ENCODE peak calls at places on chromosomes 6 and 20, in four cellular contexts. One of them, this sample, is unnamed.

GRCh38 chr6:68728124-68728523 is 93.0 kb downstream of the ADGRB3 start:
- DNase-seq in GM12878: no peak
- DNase-seq in K562: no peak
- DNase-seq in HepG2: no peak
- DNase-seq in this sample: no peak

GRCh38 chr6:93120154-93120742 is 299.1 kb downstream of the EPHA7 start:
- DNase-seq in HepG2: no peak
- DNase-seq in GM12878: no peak
- DNase-seq in K562: no peak
- DNase-seq in this sample: no peak

GRCh38 chr6:19380287-19380686 is 456.9 kb upstream of the ID4 start:
- DNase-seq in GM12878: no peak
- DNase-seq in HepG2: no peak
- DNase-seq in K562: no peak
- DNase-seq in this sample: no peak

GRCh38 chr20:18739785-18740184 is 73.8 kb upstream of the SCP2D1 start:
- DNase-seq in GM12878: no peak
- DNase-seq in HepG2: no peak
- DNase-seq in K562: peak
- DNase-seq in this sample: peak

GRCh38 chr6:106966671-106967522 is 7.6 kb downstream of the CD24 start:
- DNase-seq in K562: no peak
- DNase-seq in HepG2: no peak
- DNase-seq in GM12878: no peak
- DNase-seq in this sample: no peak

GRCh38 chr6:32883789-32884188 is 29.8 kb downstream of the PSMB9 start:
- DNase-seq in K562: no peak
- DNase-seq in HepG2: no peak
- DNase-seq in GM12878: no peak
- DNase-seq in this sample: no peak

GRCh38 chr20:23127506-23128279 is 41.6 kb upstream of the CD93 start:
- DNase-seq in HepG2: no peak
- DNase-seq in GM12878: no peak
- DNase-seq in K562: no peak
- DNase-seq in this sample: no peak

GRCh38 chr20:40536866-40537265 is 152.2 kb downstream of the MAFB start:
- DNase-seq in GM12878: no peak
- DNase-seq in HepG2: no peak
- DNase-seq in K562: no peak
- DNase-seq in this sample: no peak

GRCh38 chr6:54846857-54847721 is 518 bp downstream of the FAM83B start:
- DNase-seq in K562: no peak
- DNase-seq in GM12878: no peak
- DNase-seq in HepG2: no peak
- DNase-seq in this sample: peak

GRCh38 chr20:62651285-62652021 is 9.2 kb downstream of the SLCO4A1 start:
- DNase-seq in K562: peak
- DNase-seq in HepG2: no peak
- DNase-seq in GM12878: peak
- DNase-seq in this sample: no peak

GRCh38 chr6:149910721-149911151 is 12.2 kb downstream of the RAET1G start:
- DNase-seq in GM12878: no peak
- DNase-seq in HepG2: no peak
- DNase-seq in K562: no peak
- DNase-seq in this sample: no peak

GRCh38 chr6:131182991-131183425 is 47.7 kb downstream of the AKAP7 start:
- DNase-seq in HepG2: peak
- DNase-seq in GM12878: no peak
- DNase-seq in K562: peak
- DNase-seq in this sample: no peak

GRCh38 chr20:17059465-17059864 is 167.4 kb upstream of the PCSK2 start:
- DNase-seq in GM12878: no peak
- DNase-seq in K562: no peak
- DNase-seq in HepG2: no peak
- DNase-seq in this sample: no peak

GRCh38 chr6:151071295-151071694 is 168.5 kb upstream of the AKAP12 start:
- DNase-seq in HepG2: peak
- DNase-seq in K562: no peak
- DNase-seq in GM12878: no peak
- DNase-seq in this sample: no peak

GRCh38 chr20:37365760-37366638 is 20.1 kb downstream of the SRC start:
- DNase-seq in HepG2: no peak
- DNase-seq in K562: no peak
- DNase-seq in GM12878: peak
- DNase-seq in this sample: no peak

GRCh38 chr20:32672315-32672981 is 1.3 kb downstream of the C20orf203 start:
- DNase-seq in GM12878: no peak
- DNase-seq in HepG2: no peak
- DNase-seq in K562: peak
- DNase-seq in this sample: no peak

GRCh38 chr6:158715330-158716311 is 65.8 kb downstream of the SYTL3 start:
- DNase-seq in HepG2: no peak
- DNase-seq in GM12878: no peak
- DNase-seq in K562: no peak
- DNase-seq in this sample: no peak

GRCh38 chr6:98382246-98382645 is 452.1 kb upstream of the POU3F2 start:
- DNase-seq in GM12878: no peak
- DNase-seq in HepG2: no peak
- DNase-seq in K562: no peak
- DNase-seq in this sample: no peak

GRCh38 chr20:51700809-51701285 is 67.3 kb downstream of the ATP9A start:
- DNase-seq in HepG2: peak
- DNase-seq in K562: peak
- DNase-seq in GM12878: no peak
- DNase-seq in this sample: peak

GRCh38 chr6:107653183-107653580 is 163.3 kb downstream of the SOBP start:
- DNase-seq in K562: peak
- DNase-seq in GM12878: no peak
- DNase-seq in HepG2: no peak
- DNase-seq in this sample: no peak

GRCh38 chr6:25487012-25487411 is 165.0 kb upstream of the SCGN start:
- DNase-seq in K562: no peak
- DNase-seq in GM12878: no peak
- DNase-seq in HepG2: no peak
- DNase-seq in this sample: no peak

GRCh38 chr6:159727717-159728440 is 573 bp downstream of the WTAP start:
- DNase-seq in K562: no peak
- DNase-seq in HepG2: peak
- DNase-seq in GM12878: no peak
- DNase-seq in this sample: peak

GRCh38 chr6:11785953-11786579 is 7.5 kb upstream of the ADTRP start:
- DNase-seq in GM12878: peak
- DNase-seq in K562: peak
- DNase-seq in HepG2: no peak
- DNase-seq in this sample: no peak

GRCh38 chr6:31971279-31971992 is 502 bp downstream of the DXO start:
- DNase-seq in K562: peak
- DNase-seq in GM12878: no peak
- DNase-seq in HepG2: no peak
- DNase-seq in this sample: no peak

GRCh38 chr6:28446818-28447511 is 3.7 kb upstream of the ZSCAN23 start:
- DNase-seq in K562: no peak
- DNase-seq in HepG2: no peak
- DNase-seq in GM12878: no peak
- DNase-seq in this sample: peak

GRCh38 chr20:46359233-46359751 is 47.1 kb downstream of the ELMO2 start:
- DNase-seq in HepG2: no peak
- DNase-seq in GM12878: peak
- DNase-seq in K562: no peak
- DNase-seq in this sample: no peak

GRCh38 chr20:47127986-47128385 is 228.5 kb downstream of the ZMYND8 start:
- DNase-seq in HepG2: no peak
- DNase-seq in GM12878: no peak
- DNase-seq in K562: no peak
- DNase-seq in this sample: no peak

GRCh38 chr20:32112862-32113261 is 3.3 kb downstream of the TM9SF4 start:
- DNase-seq in K562: peak
- DNase-seq in HepG2: no peak
- DNase-seq in GM12878: no peak
- DNase-seq in this sample: no peak

GRCh38 chr20:32650545-32650944 is 23.2 kb downstream of the C20orf203 start:
- DNase-seq in K562: peak
- DNase-seq in HepG2: no peak
- DNase-seq in GM12878: no peak
- DNase-seq in this sample: no peak

GRCh38 chr20:62155428-62156253 is 12.1 kb downstream of the SS18L1 start:
- DNase-seq in K562: no peak
- DNase-seq in HepG2: peak
- DNase-seq in GM12878: no peak
- DNase-seq in this sample: no peak

GRCh38 chr6:47164877-47165276 is 122.7 kb upstream of the ADGRF1 start:
- DNase-seq in K562: no peak
- DNase-seq in GM12878: no peak
- DNase-seq in HepG2: no peak
- DNase-seq in this sample: no peak

GRCh38 chr6:47165918-47166317 is 123.8 kb upstream of the ADGRF1 start:
- DNase-seq in K562: no peak
- DNase-seq in HepG2: no peak
- DNase-seq in GM12878: peak
- DNase-seq in this sample: no peak

GRCh38 chr6:47169785-47170685 is 127.9 kb upstream of the ADGRF1 start:
- DNase-seq in K562: no peak
- DNase-seq in HepG2: no peak
- DNase-seq in GM12878: no peak
- DNase-seq in this sample: no peak

GRCh38 chr6:47163536-47163935 is 121.4 kb upstream of the ADGRF1 start:
- DNase-seq in GM12878: peak
- DNase-seq in K562: no peak
- DNase-seq in HepG2: no peak
- DNase-seq in this sample: no peak

GRCh38 chr6:47168176-47168575 is 126.0 kb upstream of the ADGRF1 start:
- DNase-seq in HepG2: peak
- DNase-seq in GM12878: no peak
- DNase-seq in K562: no peak
- DNase-seq in this sample: peak
- TF ChIP-seq TARDBP in HepG2: no peak
- TF ChIP-seq TARDBP in GM12878: no peak
- TF ChIP-seq TARDBP in K562: no peak
- TF ChIP-seq TARDBP in this sample: no peak

GRCh38 chr6:119581220-119581619 is 231.7 kb upstream of the MAN1A1 start:
- DNase-seq in HepG2: no peak
- DNase-seq in K562: no peak
- DNase-seq in GM12878: no peak
- DNase-seq in this sample: no peak
- TF ChIP-seq SP1 in HepG2: no peak
- TF ChIP-seq SP1 in K562: no peak
- TF ChIP-seq SP1 in GM12878: no peak
- TF ChIP-seq SP1 in this sample: no peak

GRCh38 chr6:39891976-39892375 is 42.3 kb downstream of the MOCS1 start:
- DNase-seq in HepG2: no peak
- DNase-seq in GM12878: no peak
- DNase-seq in K562: no peak
- DNase-seq in this sample: no peak

GRCh38 chr6:39893286-39893685 is 41.0 kb downstream of the MOCS1 start:
- DNase-seq in HepG2: no peak
- DNase-seq in K562: no peak
- DNase-seq in GM12878: no peak
- DNase-seq in this sample: no peak

GRCh38 chr6:39889229-39889628 is 45.0 kb downstream of the MOCS1 start:
- DNase-seq in HepG2: no peak
- DNase-seq in K562: no peak
- DNase-seq in GM12878: no peak
- DNase-seq in this sample: no peak

GRCh38 chr6:39891353-39891752 is 42.9 kb downstream of the MOCS1 start:
- DNase-seq in HepG2: no peak
- DNase-seq in K562: no peak
- DNase-seq in GM12878: no peak
- DNase-seq in this sample: no peak

GRCh38 chr6:39892490-39893129 is 41.7 kb downstream of the MOCS1 start:
- DNase-seq in K562: peak
- DNase-seq in HepG2: peak
- DNase-seq in GM12878: peak
- DNase-seq in this sample: peak
- TF ChIP-seq FOXM1 in K562: no peak
- TF ChIP-seq FOXM1 in HepG2: no peak
- TF ChIP-seq FOXM1 in GM12878: no peak
- TF ChIP-seq FOXM1 in this sample: no peak

GRCh38 chr6:14873781-14874446 is 372.0 kb upstream of the JARID2 start:
- DNase-seq in K562: no peak
- DNase-seq in GM12878: no peak
- DNase-seq in HepG2: no peak
- DNase-seq in this sample: no peak
- TF ChIP-seq TARDBP in K562: no peak
- TF ChIP-seq TARDBP in GM12878: no peak
- TF ChIP-seq TARDBP in HepG2: no peak
- TF ChIP-seq TARDBP in this sample: no peak